ENCODE peak calls at places on chromosomes 13 and 19, in nine cellular contexts. One of them, this sample, is unnamed.

GRCh38 chr13:75495938-75496337 is 14.0 kb upstream of the TBC1D4 start:
- DNase-seq in left cardiac atrium: no peak
- DNase-seq in cardiac muscle cell: peak
- DNase-seq in globus pallidus: no peak
- DNase-seq in stimulated activated CD4-positive, alpha-beta T cell treated with anti-CD3 and anti-CD28 coated beads, Interleukin-1b, Interleukin-23, amount 100 ng/mL, for 1 hour: no peak
- DNase-seq in T-helper 2 cell treated with Interferon-gamma antibody and Interleukin-4, amounts not matched to agents 5 μg/mL and 100 μg/mL, for 36 hours: no peak
- DNase-seq in nucleus accumbens: no peak
- DNase-seq in 8988T: no peak
- DNase-seq in CD4-positive, alpha-beta T cell: no peak
- DNase-seq in this sample: no peak

GRCh38 chr19:17292301-17293074 is 10.7 kb downstream of the ABHD8 start:
- DNase-seq in globus pallidus: peak
- DNase-seq in CD4-positive, alpha-beta T cell: peak
- DNase-seq in cardiac muscle cell: peak
- DNase-seq in T-helper 2 cell treated with Interferon-gamma antibody and Interleukin-4, amounts not matched to agents 5 μg/mL and 100 μg/mL, for 36 hours: peak
- DNase-seq in nucleus accumbens: peak
- DNase-seq in 8988T: peak
- DNase-seq in stimulated activated CD4-positive, alpha-beta T cell treated with anti-CD3 and anti-CD28 coated beads, Interleukin-1b, Interleukin-23, amount 100 ng/mL, for 1 hour: peak
- DNase-seq in left cardiac atrium: peak
- DNase-seq in this sample: peak

GRCh38 chr19:17755977-17756670 is 4.8 kb downstream of the FCHO1 start:
- DNase-seq in globus pallidus: peak
- DNase-seq in 8988T: peak
- DNase-seq in stimulated activated CD4-positive, alpha-beta T cell treated with anti-CD3 and anti-CD28 coated beads, Interleukin-1b, Interleukin-23, amount 100 ng/mL, for 1 hour: no peak
- DNase-seq in nucleus accumbens: peak
- DNase-seq in CD4-positive, alpha-beta T cell: peak
- DNase-seq in T-helper 2 cell treated with Interferon-gamma antibody and Interleukin-4, amounts not matched to agents 5 μg/mL and 100 μg/mL, for 36 hours: no peak
- DNase-seq in cardiac muscle cell: peak
- DNase-seq in left cardiac atrium: no peak
- DNase-seq in this sample: no peak

GRCh38 chr13:44617648-44618047 is 41.5 kb upstream of the TSC22D1 start:
- DNase-seq in globus pallidus: no peak
- DNase-seq in stimulated activated CD4-positive, alpha-beta T cell treated with anti-CD3 and anti-CD28 coated beads, Interleukin-1b, Interleukin-23, amount 100 ng/mL, for 1 hour: no peak
- DNase-seq in cardiac muscle cell: no peak
- DNase-seq in 8988T: no peak
- DNase-seq in CD4-positive, alpha-beta T cell: no peak
- DNase-seq in left cardiac atrium: no peak
- DNase-seq in T-helper 2 cell treated with Interferon-gamma antibody and Interleukin-4, amounts not matched to agents 5 μg/mL and 100 μg/mL, for 36 hours: no peak
- DNase-seq in nucleus accumbens: no peak
- DNase-seq in this sample: no peak

GRCh38 chr13:66195238-66195637 is 1034.9 kb downstream of the PCDH9 start:
- DNase-seq in CD4-positive, alpha-beta T cell: no peak
- DNase-seq in stimulated activated CD4-positive, alpha-beta T cell treated with anti-CD3 and anti-CD28 coated beads, Interleukin-1b, Interleukin-23, amount 100 ng/mL, for 1 hour: no peak
- DNase-seq in left cardiac atrium: no peak
- DNase-seq in 8988T: no peak
- DNase-seq in nucleus accumbens: no peak
- DNase-seq in T-helper 2 cell treated with Interferon-gamma antibody and Interleukin-4, amounts not matched to agents 5 μg/mL and 100 μg/mL, for 36 hours: no peak
- DNase-seq in cardiac muscle cell: no peak
- DNase-seq in globus pallidus: no peak
- DNase-seq in this sample: no peak

GRCh38 chr19:49767967-49768581 is 1.3 kb downstream of the AP2A1 start:
- DNase-seq in nucleus accumbens: no peak
- DNase-seq in left cardiac atrium: no peak
- DNase-seq in 8988T: no peak
- DNase-seq in cardiac muscle cell: peak
- DNase-seq in stimulated activated CD4-positive, alpha-beta T cell treated with anti-CD3 and anti-CD28 coated beads, Interleukin-1b, Interleukin-23, amount 100 ng/mL, for 1 hour: no peak
- DNase-seq in T-helper 2 cell treated with Interferon-gamma antibody and Interleukin-4, amounts not matched to agents 5 μg/mL and 100 μg/mL, for 36 hours: no peak
- DNase-seq in CD4-positive, alpha-beta T cell: no peak
- DNase-seq in globus pallidus: no peak
- DNase-seq in this sample: no peak

GRCh38 chr13:20718958-20719566 is 15.6 kb downstream of the IL17D start:
- DNase-seq in 8988T: no peak
- DNase-seq in stimulated activated CD4-positive, alpha-beta T cell treated with anti-CD3 and anti-CD28 coated beads, Interleukin-1b, Interleukin-23, amount 100 ng/mL, for 1 hour: no peak
- DNase-seq in left cardiac atrium: no peak
- DNase-seq in nucleus accumbens: no peak
- DNase-seq in globus pallidus: no peak
- DNase-seq in cardiac muscle cell: no peak
- DNase-seq in T-helper 2 cell treated with Interferon-gamma antibody and Interleukin-4, amounts not matched to agents 5 μg/mL and 100 μg/mL, for 36 hours: no peak
- DNase-seq in CD4-positive, alpha-beta T cell: no peak
- DNase-seq in this sample: no peak

GRCh38 chr19:28606269-28607032 is 606.5 kb downstream of the UQCRFS1 start:
- DNase-seq in CD4-positive, alpha-beta T cell: no peak
- DNase-seq in T-helper 2 cell treated with Interferon-gamma antibody and Interleukin-4, amounts not matched to agents 5 μg/mL and 100 μg/mL, for 36 hours: no peak
- DNase-seq in left cardiac atrium: no peak
- DNase-seq in 8988T: no peak
- DNase-seq in cardiac muscle cell: no peak
- DNase-seq in globus pallidus: no peak
- DNase-seq in stimulated activated CD4-positive, alpha-beta T cell treated with anti-CD3 and anti-CD28 coated beads, Interleukin-1b, Interleukin-23, amount 100 ng/mL, for 1 hour: no peak
- DNase-seq in nucleus accumbens: no peak
- DNase-seq in this sample: no peak

GRCh38 chr13:24176351-24177101 is 16.0 kb downstream of the SPATA13 start:
- DNase-seq in stimulated activated CD4-positive, alpha-beta T cell treated with anti-CD3 and anti-CD28 coated beads, Interleukin-1b, Interleukin-23, amount 100 ng/mL, for 1 hour: no peak
- DNase-seq in T-helper 2 cell treated with Interferon-gamma antibody and Interleukin-4, amounts not matched to agents 5 μg/mL and 100 μg/mL, for 36 hours: no peak
- DNase-seq in CD4-positive, alpha-beta T cell: no peak
- DNase-seq in left cardiac atrium: no peak
- DNase-seq in nucleus accumbens: no peak
- DNase-seq in cardiac muscle cell: no peak
- DNase-seq in globus pallidus: no peak
- DNase-seq in 8988T: no peak
- DNase-seq in this sample: no peak

GRCh38 chr19:30078381-30078910 is 136.4 kb downstream of the URI1 start:
- DNase-seq in left cardiac atrium: no peak
- DNase-seq in cardiac muscle cell: no peak
- DNase-seq in nucleus accumbens: no peak
- DNase-seq in CD4-positive, alpha-beta T cell: no peak
- DNase-seq in 8988T: no peak
- DNase-seq in globus pallidus: no peak
- DNase-seq in T-helper 2 cell treated with Interferon-gamma antibody and Interleukin-4, amounts not matched to agents 5 μg/mL and 100 μg/mL, for 36 hours: no peak
- DNase-seq in stimulated activated CD4-positive, alpha-beta T cell treated with anti-CD3 and anti-CD28 coated beads, Interleukin-1b, Interleukin-23, amount 100 ng/mL, for 1 hour: no peak
- DNase-seq in this sample: no peak

GRCh38 chr19:944171-944567 is 18.3 kb downstream of the ARID3A start:
- DNase-seq in left cardiac atrium: peak
- DNase-seq in globus pallidus: no peak
- DNase-seq in T-helper 2 cell treated with Interferon-gamma antibody and Interleukin-4, amounts not matched to agents 5 μg/mL and 100 μg/mL, for 36 hours: no peak
- DNase-seq in 8988T: no peak
- DNase-seq in stimulated activated CD4-positive, alpha-beta T cell treated with anti-CD3 and anti-CD28 coated beads, Interleukin-1b, Interleukin-23, amount 100 ng/mL, for 1 hour: no peak
- DNase-seq in nucleus accumbens: no peak
- DNase-seq in cardiac muscle cell: peak
- DNase-seq in CD4-positive, alpha-beta T cell: no peak
- DNase-seq in this sample: no peak

GRCh38 chr19:42249769-42250168 is 5.2 kb downstream of the ERF start:
- DNase-seq in CD4-positive, alpha-beta T cell: no peak
- DNase-seq in cardiac muscle cell: no peak
- DNase-seq in T-helper 2 cell treated with Interferon-gamma antibody and Interleukin-4, amounts not matched to agents 5 μg/mL and 100 μg/mL, for 36 hours: no peak
- DNase-seq in globus pallidus: no peak
- DNase-seq in left cardiac atrium: no peak
- DNase-seq in stimulated activated CD4-positive, alpha-beta T cell treated with anti-CD3 and anti-CD28 coated beads, Interleukin-1b, Interleukin-23, amount 100 ng/mL, for 1 hour: no peak
- DNase-seq in nucleus accumbens: no peak
- DNase-seq in 8988T: peak
- DNase-seq in this sample: no peak

GRCh38 chr19:3979289-3979673 is 6.0 kb downstream of the EEF2 start:
- DNase-seq in CD4-positive, alpha-beta T cell: no peak
- DNase-seq in globus pallidus: no peak
- DNase-seq in left cardiac atrium: no peak
- DNase-seq in 8988T: no peak
- DNase-seq in nucleus accumbens: no peak
- DNase-seq in stimulated activated CD4-positive, alpha-beta T cell treated with anti-CD3 and anti-CD28 coated beads, Interleukin-1b, Interleukin-23, amount 100 ng/mL, for 1 hour: no peak
- DNase-seq in T-helper 2 cell treated with Interferon-gamma antibody and Interleukin-4, amounts not matched to agents 5 μg/mL and 100 μg/mL, for 36 hours: no peak
- DNase-seq in cardiac muscle cell: no peak
- DNase-seq in this sample: no peak

GRCh38 chr13:74920945-74921725 is 560.8 kb downstream of the TBC1D4 start:
- DNase-seq in nucleus accumbens: no peak
- DNase-seq in left cardiac atrium: no peak
- DNase-seq in globus pallidus: no peak
- DNase-seq in T-helper 2 cell treated with Interferon-gamma antibody and Interleukin-4, amounts not matched to agents 5 μg/mL and 100 μg/mL, for 36 hours: no peak
- DNase-seq in CD4-positive, alpha-beta T cell: no peak
- DNase-seq in stimulated activated CD4-positive, alpha-beta T cell treated with anti-CD3 and anti-CD28 coated beads, Interleukin-1b, Interleukin-23, amount 100 ng/mL, for 1 hour: no peak
- DNase-seq in cardiac muscle cell: no peak
- DNase-seq in 8988T: no peak
- DNase-seq in this sample: no peak

GRCh38 chr19:918481-919156 is 1.5 kb downstream of the KISS1R start:
- DNase-seq in stimulated activated CD4-positive, alpha-beta T cell treated with anti-CD3 and anti-CD28 coated beads, Interleukin-1b, Interleukin-23, amount 100 ng/mL, for 1 hour: no peak
- DNase-seq in cardiac muscle cell: no peak
- DNase-seq in 8988T: no peak
- DNase-seq in left cardiac atrium: no peak
- DNase-seq in T-helper 2 cell treated with Interferon-gamma antibody and Interleukin-4, amounts not matched to agents 5 μg/mL and 100 μg/mL, for 36 hours: no peak
- DNase-seq in nucleus accumbens: no peak
- DNase-seq in CD4-positive, alpha-beta T cell: no peak
- DNase-seq in globus pallidus: no peak
- DNase-seq in this sample: no peak

GRCh38 chr13:21069561-21070004 is 8.2 kb upstream of the LATS2 start:
- DNase-seq in CD4-positive, alpha-beta T cell: no peak
- DNase-seq in nucleus accumbens: no peak
- DNase-seq in T-helper 2 cell treated with Interferon-gamma antibody and Interleukin-4, amounts not matched to agents 5 μg/mL and 100 μg/mL, for 36 hours: no peak
- DNase-seq in cardiac muscle cell: peak
- DNase-seq in left cardiac atrium: no peak
- DNase-seq in stimulated activated CD4-positive, alpha-beta T cell treated with anti-CD3 and anti-CD28 coated beads, Interleukin-1b, Interleukin-23, amount 100 ng/mL, for 1 hour: no peak
- DNase-seq in 8988T: peak
- DNase-seq in globus pallidus: no peak
- DNase-seq in this sample: no peak

GRCh38 chr13:40470665-40471064 is 195.8 kb downstream of the FOXO1 start:
- DNase-seq in stimulated activated CD4-positive, alpha-beta T cell treated with anti-CD3 and anti-CD28 coated beads, Interleukin-1b, Interleukin-23, amount 100 ng/mL, for 1 hour: no peak
- DNase-seq in CD4-positive, alpha-beta T cell: no peak
- DNase-seq in cardiac muscle cell: peak
- DNase-seq in left cardiac atrium: no peak
- DNase-seq in globus pallidus: no peak
- DNase-seq in T-helper 2 cell treated with Interferon-gamma antibody and Interleukin-4, amounts not matched to agents 5 μg/mL and 100 μg/mL, for 36 hours: no peak
- DNase-seq in nucleus accumbens: no peak
- DNase-seq in 8988T: no peak
- DNase-seq in this sample: no peak

GRCh38 chr13:113860051-113860471 is 3.8 kb downstream of the GAS6 start:
- DNase-seq in globus pallidus: no peak
- DNase-seq in left cardiac atrium: no peak
- DNase-seq in 8988T: no peak
- DNase-seq in CD4-positive, alpha-beta T cell: no peak
- DNase-seq in cardiac muscle cell: no peak
- DNase-seq in stimulated activated CD4-positive, alpha-beta T cell treated with anti-CD3 and anti-CD28 coated beads, Interleukin-1b, Interleukin-23, amount 100 ng/mL, for 1 hour: no peak
- DNase-seq in T-helper 2 cell treated with Interferon-gamma antibody and Interleukin-4, amounts not matched to agents 5 μg/mL and 100 μg/mL, for 36 hours: no peak
- DNase-seq in nucleus accumbens: no peak
- DNase-seq in this sample: peak

GRCh38 chr13:109426690-109426990 is 359.7 kb downstream of the IRS2 start:
- DNase-seq in CD4-positive, alpha-beta T cell: no peak
- DNase-seq in left cardiac atrium: no peak
- DNase-seq in 8988T: no peak
- DNase-seq in cardiac muscle cell: peak
- DNase-seq in globus pallidus: no peak
- DNase-seq in stimulated activated CD4-positive, alpha-beta T cell treated with anti-CD3 and anti-CD28 coated beads, Interleukin-1b, Interleukin-23, amount 100 ng/mL, for 1 hour: no peak
- DNase-seq in nucleus accumbens: no peak
- DNase-seq in T-helper 2 cell treated with Interferon-gamma antibody and Interleukin-4, amounts not matched to agents 5 μg/mL and 100 μg/mL, for 36 hours: no peak
- DNase-seq in this sample: no peak

GRCh38 chr13:98570929-98571372 is 6.0 kb downstream of the STK24 start:
- DNase-seq in globus pallidus: peak
- DNase-seq in CD4-positive, alpha-beta T cell: no peak
- DNase-seq in T-helper 2 cell treated with Interferon-gamma antibody and Interleukin-4, amounts not matched to agents 5 μg/mL and 100 μg/mL, for 36 hours: peak
- DNase-seq in nucleus accumbens: no peak
- DNase-seq in cardiac muscle cell: no peak
- DNase-seq in 8988T: peak
- DNase-seq in stimulated activated CD4-positive, alpha-beta T cell treated with anti-CD3 and anti-CD28 coated beads, Interleukin-1b, Interleukin-23, amount 100 ng/mL, for 1 hour: no peak
- DNase-seq in left cardiac atrium: no peak
- DNase-seq in this sample: no peak

GRCh38 chr13:111926501-111927180 is 140.3 kb upstream of the SOX1 start:
- DNase-seq in stimulated activated CD4-positive, alpha-beta T cell treated with anti-CD3 and anti-CD28 coated beads, Interleukin-1b, Interleukin-23, amount 100 ng/mL, for 1 hour: no peak
- DNase-seq in 8988T: no peak
- DNase-seq in cardiac muscle cell: no peak
- DNase-seq in T-helper 2 cell treated with Interferon-gamma antibody and Interleukin-4, amounts not matched to agents 5 μg/mL and 100 μg/mL, for 36 hours: no peak
- DNase-seq in nucleus accumbens: no peak
- DNase-seq in globus pallidus: no peak
- DNase-seq in left cardiac atrium: no peak
- DNase-seq in CD4-positive, alpha-beta T cell: no peak
- DNase-seq in this sample: no peak

GRCh38 chr13:32045963-32046785 is 14.6 kb downstream of the FRY start:
- DNase-seq in T-helper 2 cell treated with Interferon-gamma antibody and Interleukin-4, amounts not matched to agents 5 μg/mL and 100 μg/mL, for 36 hours: no peak
- DNase-seq in nucleus accumbens: no peak
- DNase-seq in stimulated activated CD4-positive, alpha-beta T cell treated with anti-CD3 and anti-CD28 coated beads, Interleukin-1b, Interleukin-23, amount 100 ng/mL, for 1 hour: no peak
- DNase-seq in 8988T: no peak
- DNase-seq in cardiac muscle cell: peak
- DNase-seq in CD4-positive, alpha-beta T cell: no peak
- DNase-seq in left cardiac atrium: no peak
- DNase-seq in globus pallidus: peak
- DNase-seq in this sample: no peak

GRCh38 chr19:13401388-13401787 is 104.9 kb downstream of the CACNA1A start:
- DNase-seq in cardiac muscle cell: peak
- DNase-seq in left cardiac atrium: no peak
- DNase-seq in nucleus accumbens: no peak
- DNase-seq in 8988T: no peak
- DNase-seq in T-helper 2 cell treated with Interferon-gamma antibody and Interleukin-4, amounts not matched to agents 5 μg/mL and 100 μg/mL, for 36 hours: no peak
- DNase-seq in CD4-positive, alpha-beta T cell: no peak
- DNase-seq in stimulated activated CD4-positive, alpha-beta T cell treated with anti-CD3 and anti-CD28 coated beads, Interleukin-1b, Interleukin-23, amount 100 ng/mL, for 1 hour: no peak
- DNase-seq in globus pallidus: no peak
- DNase-seq in this sample: no peak

GRCh38 chr19:53328967-53329366 is 4.6 kb upstream of the ZNF845 start:
- DNase-seq in nucleus accumbens: no peak
- DNase-seq in CD4-positive, alpha-beta T cell: no peak
- DNase-seq in globus pallidus: peak
- DNase-seq in cardiac muscle cell: peak
- DNase-seq in stimulated activated CD4-positive, alpha-beta T cell treated with anti-CD3 and anti-CD28 coated beads, Interleukin-1b, Interleukin-23, amount 100 ng/mL, for 1 hour: no peak
- DNase-seq in 8988T: no peak
- DNase-seq in left cardiac atrium: peak
- DNase-seq in T-helper 2 cell treated with Interferon-gamma antibody and Interleukin-4, amounts not matched to agents 5 μg/mL and 100 μg/mL, for 36 hours: no peak
- DNase-seq in this sample: peak

GRCh38 chr13:113047587-113047986 is 58.0 kb upstream of the F7 start:
- DNase-seq in stimulated activated CD4-positive, alpha-beta T cell treated with anti-CD3 and anti-CD28 coated beads, Interleukin-1b, Interleukin-23, amount 100 ng/mL, for 1 hour: no peak
- DNase-seq in globus pallidus: no peak
- DNase-seq in 8988T: no peak
- DNase-seq in T-helper 2 cell treated with Interferon-gamma antibody and Interleukin-4, amounts not matched to agents 5 μg/mL and 100 μg/mL, for 36 hours: no peak
- DNase-seq in CD4-positive, alpha-beta T cell: no peak
- DNase-seq in left cardiac atrium: peak
- DNase-seq in cardiac muscle cell: no peak
- DNase-seq in nucleus accumbens: no peak
- DNase-seq in this sample: no peak

GRCh38 chr13:52785721-52786120 is 46.1 kb upstream of the CNMD start:
- DNase-seq in CD4-positive, alpha-beta T cell: no peak
- DNase-seq in stimulated activated CD4-positive, alpha-beta T cell treated with anti-CD3 and anti-CD28 coated beads, Interleukin-1b, Interleukin-23, amount 100 ng/mL, for 1 hour: no peak
- DNase-seq in globus pallidus: no peak
- DNase-seq in T-helper 2 cell treated with Interferon-gamma antibody and Interleukin-4, amounts not matched to agents 5 μg/mL and 100 μg/mL, for 36 hours: no peak
- DNase-seq in nucleus accumbens: no peak
- DNase-seq in 8988T: no peak
- DNase-seq in cardiac muscle cell: no peak
- DNase-seq in left cardiac atrium: no peak
- DNase-seq in this sample: no peak

GRCh38 chr13:52029569-52029968 is 5.1 kb downstream of the UTP14C start:
- DNase-seq in CD4-positive, alpha-beta T cell: no peak
- DNase-seq in globus pallidus: no peak
- DNase-seq in 8988T: no peak
- DNase-seq in left cardiac atrium: no peak
- DNase-seq in T-helper 2 cell treated with Interferon-gamma antibody and Interleukin-4, amounts not matched to agents 5 μg/mL and 100 μg/mL, for 36 hours: no peak
- DNase-seq in nucleus accumbens: no peak
- DNase-seq in cardiac muscle cell: no peak
- DNase-seq in stimulated activated CD4-positive, alpha-beta T cell treated with anti-CD3 and anti-CD28 coated beads, Interleukin-1b, Interleukin-23, amount 100 ng/mL, for 1 hour: no peak
- DNase-seq in this sample: no peak

GRCh38 chr19:43777163-43777700 is 3.5 kb downstream of the KCNN4 start:
- DNase-seq in cardiac muscle cell: no peak
- DNase-seq in globus pallidus: peak
- DNase-seq in left cardiac atrium: no peak
- DNase-seq in stimulated activated CD4-positive, alpha-beta T cell treated with anti-CD3 and anti-CD28 coated beads, Interleukin-1b, Interleukin-23, amount 100 ng/mL, for 1 hour: no peak
- DNase-seq in T-helper 2 cell treated with Interferon-gamma antibody and Interleukin-4, amounts not matched to agents 5 μg/mL and 100 μg/mL, for 36 hours: no peak
- DNase-seq in CD4-positive, alpha-beta T cell: peak
- DNase-seq in nucleus accumbens: no peak
- DNase-seq in 8988T: no peak
- DNase-seq in this sample: no peak

GRCh38 chr19:4376991-4377781 is 23.2 kb downstream of the SH3GL1 start:
- DNase-seq in cardiac muscle cell: no peak
- DNase-seq in 8988T: no peak
- DNase-seq in CD4-positive, alpha-beta T cell: no peak
- DNase-seq in T-helper 2 cell treated with Interferon-gamma antibody and Interleukin-4, amounts not matched to agents 5 μg/mL and 100 μg/mL, for 36 hours: no peak
- DNase-seq in stimulated activated CD4-positive, alpha-beta T cell treated with anti-CD3 and anti-CD28 coated beads, Interleukin-1b, Interleukin-23, amount 100 ng/mL, for 1 hour: no peak
- DNase-seq in nucleus accumbens: no peak
- DNase-seq in left cardiac atrium: no peak
- DNase-seq in globus pallidus: no peak
- DNase-seq in this sample: no peak

GRCh38 chr13:59452189-59452588 is 711.5 kb downstream of the DIAPH3 start:
- DNase-seq in left cardiac atrium: no peak
- DNase-seq in T-helper 2 cell treated with Interferon-gamma antibody and Interleukin-4, amounts not matched to agents 5 μg/mL and 100 μg/mL, for 36 hours: no peak
- DNase-seq in 8988T: no peak
- DNase-seq in stimulated activated CD4-positive, alpha-beta T cell treated with anti-CD3 and anti-CD28 coated beads, Interleukin-1b, Interleukin-23, amount 100 ng/mL, for 1 hour: no peak
- DNase-seq in cardiac muscle cell: no peak
- DNase-seq in CD4-positive, alpha-beta T cell: no peak
- DNase-seq in globus pallidus: no peak
- DNase-seq in nucleus accumbens: no peak
- DNase-seq in this sample: no peak

GRCh38 chr19:461664-462551 is 1.1 kb upstream of the SHC2 start:
- DNase-seq in CD4-positive, alpha-beta T cell: no peak
- DNase-seq in stimulated activated CD4-positive, alpha-beta T cell treated with anti-CD3 and anti-CD28 coated beads, Interleukin-1b, Interleukin-23, amount 100 ng/mL, for 1 hour: no peak
- DNase-seq in nucleus accumbens: peak
- DNase-seq in T-helper 2 cell treated with Interferon-gamma antibody and Interleukin-4, amounts not matched to agents 5 μg/mL and 100 μg/mL, for 36 hours: no peak
- DNase-seq in 8988T: no peak
- DNase-seq in left cardiac atrium: no peak
- DNase-seq in cardiac muscle cell: no peak
- DNase-seq in globus pallidus: no peak
- DNase-seq in this sample: no peak

This sample was measured in cardiac septum.